ENCODE peak calls at places on chromosomes 11 and 22, in five cellular contexts. P, I, A, X and Q are unnamed samples.
A peak's percentile ranks its signal among the peaks of the same experiment; 100 is the strongest.

GRCh38 chr11:19571906-19572305 is 140.7 kb upstream of the NAV2 start:
- DNase-seq in P (no peak), I (no peak), A (no peak), X (no peak), Q (no peak)

GRCh38 chr11:34480339-34480738 is 33.3 kb downstream of the ELF5 start:
- DNase-seq in P (no peak), I (no peak), A (no peak), X (no peak), Q (no peak)

GRCh38 chr22:36180038-36180880 is 19.7 kb upstream of the APOL3 start:
- DNase-seq in P (peak; percentile 75), I (peak; percentile 87), A (peak; percentile 87), X (peak; percentile 18), Q (peak; percentile 64)

GRCh38 chr11:110249066-110249465 is 47.3 kb downstream of the RDX start:
- DNase-seq in P (peak; percentile 16), I (no peak), A (no peak), X (no peak), Q (no peak)

GRCh38 chr11:17519031-17519430 is 25.2 kb downstream of the USH1C start:
- DNase-seq in P (no peak), I (no peak), A (no peak), X (no peak), Q (no peak)

GRCh38 chr11:31214337-31214736 is 155.2 kb downstream of the DCDC1 start:
- DNase-seq in P (no peak), I (no peak), A (no peak), X (no peak), Q (no peak)

GRCh38 chr22:41922940-41923594 is 3.5 kb downstream of the TNFRSF13C start:
- DNase-seq in P (no peak), I (no peak), A (no peak), X (no peak), Q (no peak)

GRCh38 chr22:38295863-38296262 is 21.4 kb downstream of the CSNK1E start:
- DNase-seq in P (no peak), I (no peak), A (no peak), X (no peak), Q (no peak)

GRCh38 chr11:46607516-46607915 is 9.5 kb downstream of the HARBI1 start:
- DNase-seq in P (no peak), I (no peak), A (no peak), X (no peak), Q (no peak)

GRCh38 chr22:31776231-31776630 is 22.4 kb downstream of the DEPDC5 start:
- DNase-seq in P (no peak), I (no peak), A (no peak), X (no peak), Q (no peak)

GRCh38 chr11:134196756-134197155 is 27.0 kb downstream of the NCAPD3 start:
- DNase-seq in P (no peak), I (no peak), A (no peak), X (no peak), Q (no peak)

GRCh38 chr11:122784325-122785155 is 53.8 kb upstream of the CRTAM start:
- DNase-seq in P (no peak), I (no peak), A (peak; percentile 90), X (no peak), Q (no peak)

GRCh38 chr11:128512478-128513127 is 74.8 kb downstream of the ETS1 start:
- DNase-seq in P (no peak), I (no peak), A (no peak), X (no peak), Q (no peak)

GRCh38 chr11:96311120-96311568 is 31.9 kb downstream of the MAML2 start:
- DNase-seq in P (no peak), I (no peak), A (peak; percentile 46), X (no peak), Q (no peak)

GRCh38 chr11:406796-407650 is 7.8 kb downstream of the SIGIRR start:
- DNase-seq in P (peak; percentile 90), I (peak; percentile 91), A (peak; percentile 89), X (peak; percentile 21), Q (peak; percentile 84)

GRCh38 chr11:122045181-122045586 is 70.8 kb downstream of the BLID start:
- DNase-seq in P (no peak), I (no peak), A (peak; percentile 45), X (no peak), Q (no peak)

GRCh38 chr11:12862761-12863469 is 146.2 kb upstream of the RASSF10 start:
- DNase-seq in P (no peak), I (peak; percentile 87), A (peak; percentile 90), X (peak; percentile 15), Q (no peak)

GRCh38 chr22:29470159-29470855 is 9.7 kb upstream of the NEFH start:
- DNase-seq in P (peak; percentile 58), I (peak; percentile 92), A (peak; percentile 58), X (no peak), Q (no peak)

GRCh38 chr22:32926600-32926999 is 125.1 kb downstream of the TIMP3 start:
- DNase-seq in P (peak; percentile 64), I (peak; percentile 48), A (peak; percentile 60), X (no peak), Q (no peak)

GRCh38 chr11:96116341-96116740 is 192.4 kb upstream of the MTMR2 start:
- DNase-seq in P (no peak), I (no peak), A (no peak), X (no peak), Q (no peak)

GRCh38 chr11:21250196-21250595 is 580.8 kb downstream of the NELL1 start:
- DNase-seq in P (no peak), I (no peak), A (no peak), X (no peak), Q (no peak)

GRCh38 chr11:46278387-46279173 is 1.1 kb downstream of the CREB3L1 start:
- DNase-seq in P (no peak), I (peak; percentile 75), A (peak; percentile 65), X (no peak), Q (peak; percentile 13)

GRCh38 chr22:29946220-29946619 is 63.2 kb downstream of the MTMR3 start:
- DNase-seq in P (no peak), I (no peak), A (no peak), X (no peak), Q (no peak)

GRCh38 chr11:45930031-45930794 is 7.8 kb downstream of the LARGE2 start:
- DNase-seq in P (peak; percentile 93), I (peak; percentile 36), A (no peak), X (no peak), Q (peak; percentile 82)

GRCh38 chr22:40721266-40721665 is 42.0 kb downstream of the MCHR1 start:
- DNase-seq in P (no peak), I (peak; percentile 43), A (peak; percentile 45), X (no peak), Q (no peak)

GRCh38 chr11:80948781-80949180 is 1508.0 kb upstream of the TENM4 start:
- DNase-seq in P (no peak), I (no peak), A (no peak), X (no peak), Q (no peak)

GRCh38 chr11:2366733-2367132 is 10.4 kb upstream of the CD81 start:
- DNase-seq in P (no peak), I (no peak), A (no peak), X (no peak), Q (no peak)

GRCh38 chr11:13335319-13335718 is 57.7 kb downstream of the BMAL1 start:
- DNase-seq in P (peak; percentile 78), I (peak; percentile 77), A (peak; percentile 73), X (no peak), Q (peak; percentile 71)

GRCh38 chr11:1830500-1831223 is 4.1 kb upstream of the SYT8 start:
- DNase-seq in P (peak; percentile 2), I (no peak), A (no peak), X (no peak), Q (no peak)

GRCh38 chr22:46803031-46803880 is 40.8 kb downstream of the TBC1D22A start:
- DNase-seq in P (peak; percentile 71), I (peak; percentile 79), A (peak; percentile 24), X (no peak), Q (peak; percentile 16)

GRCh38 chr11:132125855-132126841 is 755.7 kb downstream of the NTM start:
- DNase-seq in P (peak; percentile 14), I (peak; percentile 45), A (peak; percentile 51), X (no peak), Q (no peak)

GRCh38 chr11:8062781-8063257 is 18.2 kb upstream of the TUB start:
- DNase-seq in P (no peak), I (no peak), A (no peak), X (no peak), Q (no peak)

GRCh38 chr11:86735462-86736302 is 63.3 kb upstream of the ME3 start:
- DNase-seq in P (no peak), I (no peak), A (peak; percentile 45), X (no peak), Q (no peak)

GRCh38 chr22:28424427-28425080 is 255.1 kb downstream of the TTC28 start:
- DNase-seq in P (no peak), I (no peak), A (peak; percentile 43), X (no peak), Q (no peak)

GRCh38 chr11:80855975-80856524 is 1415.2 kb upstream of the TENM4 start:
- DNase-seq in P (no peak), I (no peak), A (peak; percentile 3), X (no peak), Q (no peak)

GRCh38 chr11:20261526-20261925 is 101.3 kb upstream of the DBX1 start:
- DNase-seq in P (no peak), I (no peak), A (no peak), X (no peak), Q (no peak)

GRCh38 chr11:2534131-2534956 is 89.5 kb downstream of the KCNQ1 start:
- DNase-seq in P (no peak), I (peak; percentile 67), A (no peak), X (no peak), Q (peak; percentile 27)

GRCh38 chr22:38282397-38282796 is 9.6 kb upstream of the TMEM184B start:
- DNase-seq in P (no peak), I (no peak), A (no peak), X (no peak), Q (no peak)